ENCODE peak calls at places on chromosomes 1 and 21, in six cellular contexts. One of them, this sample, is unnamed.

GRCh38 chr1:97247196-97247595 is 525.6 kb downstream of the PTBP2 start:
- DNase-seq in activated CD4-positive, alpha-beta T cell treated with anti-CD3 and anti-CD28 coated beads, Interleukin-2, amount 50 U/mL, for 48 hours: no peak
- DNase-seq in stomach: no peak
- DNase-seq in naive thymus-derived CD8-positive, alpha-beta T cell: no peak
- DNase-seq in NCI-H1694 treated with DMSO at 0.1 percent for 48 hours: no peak
- DNase-seq in HTR-8/SVneo: no peak
- DNase-seq in this sample: no peak

GRCh38 chr1:226581650-226582330 is 33.2 kb downstream of the STUM start:
- DNase-seq in activated CD4-positive, alpha-beta T cell treated with anti-CD3 and anti-CD28 coated beads, Interleukin-2, amount 50 U/mL, for 48 hours: no peak
- DNase-seq in stomach: no peak
- DNase-seq in naive thymus-derived CD8-positive, alpha-beta T cell: no peak
- DNase-seq in NCI-H1694 treated with DMSO at 0.1 percent for 48 hours: no peak
- DNase-seq in HTR-8/SVneo: no peak
- DNase-seq in this sample: no peak

GRCh38 chr21:35401476-35401875 is 352.4 kb upstream of the RUNX1 start:
- DNase-seq in activated CD4-positive, alpha-beta T cell treated with anti-CD3 and anti-CD28 coated beads, Interleukin-2, amount 50 U/mL, for 48 hours: no peak
- DNase-seq in stomach: no peak
- DNase-seq in naive thymus-derived CD8-positive, alpha-beta T cell: no peak
- DNase-seq in NCI-H1694 treated with DMSO at 0.1 percent for 48 hours: no peak
- DNase-seq in HTR-8/SVneo: no peak
- DNase-seq in this sample: no peak

GRCh38 chr1:173126421-173126820 is 75.7 kb upstream of the TNFSF18 start:
- DNase-seq in activated CD4-positive, alpha-beta T cell treated with anti-CD3 and anti-CD28 coated beads, Interleukin-2, amount 50 U/mL, for 48 hours: no peak
- DNase-seq in stomach: no peak
- DNase-seq in naive thymus-derived CD8-positive, alpha-beta T cell: no peak
- DNase-seq in NCI-H1694 treated with DMSO at 0.1 percent for 48 hours: no peak
- DNase-seq in HTR-8/SVneo: no peak
- DNase-seq in this sample: no peak

GRCh38 chr1:17329610-17330009 is 21.6 kb downstream of the PADI4 start:
- DNase-seq in activated CD4-positive, alpha-beta T cell treated with anti-CD3 and anti-CD28 coated beads, Interleukin-2, amount 50 U/mL, for 48 hours: no peak
- DNase-seq in stomach: no peak
- DNase-seq in naive thymus-derived CD8-positive, alpha-beta T cell: no peak
- DNase-seq in NCI-H1694 treated with DMSO at 0.1 percent for 48 hours: no peak
- DNase-seq in HTR-8/SVneo: no peak
- DNase-seq in this sample: no peak

GRCh38 chr1:189513091-189513490 is 964.6 kb downstream of the BRINP3 start:
- DNase-seq in activated CD4-positive, alpha-beta T cell treated with anti-CD3 and anti-CD28 coated beads, Interleukin-2, amount 50 U/mL, for 48 hours: no peak
- DNase-seq in stomach: no peak
- DNase-seq in naive thymus-derived CD8-positive, alpha-beta T cell: no peak
- DNase-seq in NCI-H1694 treated with DMSO at 0.1 percent for 48 hours: no peak
- DNase-seq in HTR-8/SVneo: no peak
- DNase-seq in this sample: no peak

GRCh38 chr1:10225573-10225972 is 15.2 kb downstream of the KIF1B start:
- DNase-seq in activated CD4-positive, alpha-beta T cell treated with anti-CD3 and anti-CD28 coated beads, Interleukin-2, amount 50 U/mL, for 48 hours: no peak
- DNase-seq in stomach: no peak
- DNase-seq in naive thymus-derived CD8-positive, alpha-beta T cell: no peak
- DNase-seq in NCI-H1694 treated with DMSO at 0.1 percent for 48 hours: no peak
- DNase-seq in HTR-8/SVneo: no peak
- DNase-seq in this sample: no peak

GRCh38 chr1:42181687-42182086 is 17.1 kb upstream of the GUCA2A start:
- DNase-seq in activated CD4-positive, alpha-beta T cell treated with anti-CD3 and anti-CD28 coated beads, Interleukin-2, amount 50 U/mL, for 48 hours: no peak
- DNase-seq in stomach: no peak
- DNase-seq in naive thymus-derived CD8-positive, alpha-beta T cell: no peak
- DNase-seq in NCI-H1694 treated with DMSO at 0.1 percent for 48 hours: no peak
- DNase-seq in HTR-8/SVneo: no peak
- DNase-seq in this sample: no peak

GRCh38 chr1:159928491-159929050 is 3.3 kb upstream of the TAGLN2 start:
- DNase-seq in activated CD4-positive, alpha-beta T cell treated with anti-CD3 and anti-CD28 coated beads, Interleukin-2, amount 50 U/mL, for 48 hours: no peak
- DNase-seq in stomach: no peak
- DNase-seq in naive thymus-derived CD8-positive, alpha-beta T cell: no peak
- DNase-seq in NCI-H1694 treated with DMSO at 0.1 percent for 48 hours: no peak
- DNase-seq in HTR-8/SVneo: no peak
- DNase-seq in this sample: no peak